ENCODE peak calls at places on chromosome 9, in seven cellular contexts. X is activated CD8-positive, alpha-beta memory T cell treated with anti-CD3 and anti-CD28 coated beads, Interleukin-2, amount 50 U/mL, for 48 hours; N is T-cell; G is lung microvascular endothelial cell; T is stimulated activated CD8-positive, alpha-beta memory T cell treated with anti-CD3 and anti-CD28 coated beads, Interleukin-7, amount 100 ng/mL, for 24 hours; R is breast epithelium; J is amniotic stem cell. K is an unnamed sample.

GRCh38 chr9:694499-695154 is 146.9 kb upstream of the DMRT1 start:
- DNase-seq in X (no peak), N (no peak), G (peak; percentile 88), T (no peak), R (no peak), J (peak; percentile 83), K (no peak)

GRCh38 chr9:134947265-134947955 is 29.7 kb upstream of the FCN1 start:
- DNase-seq in X (no peak), N (no peak), G (no peak), T (no peak), R (no peak), J (no peak), K (no peak)

GRCh38 chr9:131651599-131651998 is 88.3 kb downstream of the RAPGEF1 start:
- DNase-seq in X (no peak), N (no peak), G (no peak), T (no peak), R (no peak), J (no peak), K (no peak)

GRCh38 chr9:128438343-128439109 is 17.3 kb upstream of the ODF2 start:
- DNase-seq in X (peak; percentile 99), N (peak; percentile 66), G (peak; percentile 92), T (peak; percentile 79), R (peak; percentile 63), J (peak; percentile 20), K (peak; percentile 77)

GRCh38 chr9:113999256-114000062 is 78.6 kb downstream of the AMBP start:
- DNase-seq in X (peak; percentile 39), N (no peak), G (peak; percentile 61), T (no peak), R (no peak), J (no peak), K (no peak)

GRCh38 chr9:84129529-84129928 is 148.9 kb downstream of the RMI1 start:
- DNase-seq in X (no peak), N (no peak), G (no peak), T (no peak), R (no peak), J (no peak), K (no peak)

GRCh38 chr9:113566011-113566711 is 102.6 kb downstream of the RGS3 start:
- DNase-seq in X (no peak), N (no peak), G (no peak), T (no peak), R (no peak), J (no peak), K (no peak)

GRCh38 chr9:120578614-120579013 is 1.4 kb downstream of the CDK5RAP2 start:
- DNase-seq in X (no peak), N (no peak), G (no peak), T (no peak), R (no peak), J (no peak), K (no peak)

GRCh38 chr9:129174724-129175514 is 3.1 kb downstream of the IER5L start:
- DNase-seq in X (peak; percentile 65), N (no peak), G (peak; percentile 73), T (no peak), R (peak; percentile 82), J (peak; percentile 83), K (peak; percentile 21)

GRCh38 chr9:132472199-132472598 is 62.2 kb downstream of the CFAP77 start:
- DNase-seq in X (no peak), N (no peak), G (no peak), T (no peak), R (no peak), J (no peak), K (no peak)

GRCh38 chr9:115649991-115650472 is 503.6 kb upstream of the PAPPA start:
- DNase-seq in X (no peak), N (no peak), G (no peak), T (no peak), R (peak; percentile 32), J (no peak), K (no peak)

GRCh38 chr9:122001491-122002201 is 91.5 kb downstream of the TTLL11 start:
- DNase-seq in X (no peak), N (no peak), G (no peak), T (no peak), R (no peak), J (no peak), K (no peak)

GRCh38 chr9:114006155-114006550 is 71.9 kb downstream of the AMBP start:
- DNase-seq in X (peak; percentile 32), N (no peak), G (no peak), T (no peak), R (no peak), J (no peak), K (no peak)

GRCh38 chr9:33244150-33244784 is 4.3 kb downstream of the SPINK4 start:
- DNase-seq in X (peak; percentile 37), N (no peak), G (no peak), T (no peak), R (no peak), J (no peak), K (no peak)

GRCh38 chr9:27292646-27293045 is 4.3 kb downstream of the EQTN start:
- DNase-seq in X (no peak), N (no peak), G (no peak), T (no peak), R (peak; percentile 22), J (no peak), K (no peak)

GRCh38 chr9:20144255-20144654 is 355.4 kb upstream of the SLC24A2 start:
- DNase-seq in X (no peak), N (no peak), G (no peak), T (no peak), R (no peak), J (no peak), K (no peak)

GRCh38 chr9:109349431-109349846 is 28.6 kb upstream of the EPB41L4B start:
- DNase-seq in X (no peak), N (no peak), G (no peak), T (no peak), R (no peak), J (peak; percentile 65), K (no peak)

GRCh38 chr9:129459550-129460322 is 161.2 kb downstream of the C9orf50 start:
- DNase-seq in X (peak; percentile 72), N (no peak), G (no peak), T (no peak), R (peak; percentile 41), J (no peak), K (no peak)

GRCh38 chr9:81070689-81071088 is 618.7 kb downstream of the TLE1 start:
- DNase-seq in X (no peak), N (no peak), G (no peak), T (no peak), R (no peak), J (no peak), K (no peak)

GRCh38 chr9:116450378-116451139 is 236.5 kb upstream of the TRIM32 start:
- DNase-seq in X (no peak), N (no peak), G (no peak), T (no peak), R (no peak), J (no peak), K (no peak)

K was measured in effector memory CD8-positive, alpha-beta T cell.